ENCODE peak calls at places on chromosomes 16 and 17, in four cellular contexts. One of them, this sample, is unnamed.

GRCh38 chr16:74936902-74937560 is 47.9 kb downstream of the WDR59 start:
- DNase-seq in naive thymus-derived CD8-positive, alpha-beta T cell: no peak
- DNase-seq in GM12891: peak; percentile 23
- DNase-seq in SJCRH30: no peak
- DNase-seq in this sample: no peak

GRCh38 chr16:9191274-9191850 is 99.9 kb downstream of the HAPSTR1 start:
- DNase-seq in GM12891: no peak
- DNase-seq in SJCRH30: no peak
- DNase-seq in naive thymus-derived CD8-positive, alpha-beta T cell: no peak
- DNase-seq in this sample: no peak

GRCh38 chr16:1150511-1150982 is 2.4 kb upstream of the CACNA1H start:
- DNase-seq in GM12891: no peak
- DNase-seq in SJCRH30: peak; percentile 56
- DNase-seq in naive thymus-derived CD8-positive, alpha-beta T cell: peak; percentile 22
- DNase-seq in this sample: peak; percentile 45

GRCh38 chr17:27403480-27404005 is 52.7 kb upstream of the KSR1 start:
- DNase-seq in naive thymus-derived CD8-positive, alpha-beta T cell: no peak
- DNase-seq in GM12891: no peak
- DNase-seq in SJCRH30: no peak
- DNase-seq in this sample: no peak

GRCh38 chr17:78529871-78530670 is 47.1 kb downstream of the DNAH17 start:
- DNase-seq in GM12891: no peak
- DNase-seq in SJCRH30: peak; percentile 86
- DNase-seq in naive thymus-derived CD8-positive, alpha-beta T cell: no peak
- DNase-seq in this sample: peak; percentile 79

GRCh38 chr16:4114257-4115208 is 1.7 kb downstream of the ADCY9 start:
- DNase-seq in GM12891: no peak
- DNase-seq in SJCRH30: no peak
- DNase-seq in naive thymus-derived CD8-positive, alpha-beta T cell: no peak
- DNase-seq in this sample: no peak

GRCh38 chr16:84986102-84986501 is 25.2 kb downstream of the ZDHHC7 start:
- DNase-seq in GM12891: no peak
- DNase-seq in naive thymus-derived CD8-positive, alpha-beta T cell: no peak
- DNase-seq in SJCRH30: no peak
- DNase-seq in this sample: no peak

GRCh38 chr17:70169707-70170597 is 620 bp downstream of the KCNJ2 start:
- DNase-seq in naive thymus-derived CD8-positive, alpha-beta T cell: no peak
- DNase-seq in SJCRH30: no peak
- DNase-seq in GM12891: no peak
- DNase-seq in this sample: no peak

GRCh38 chr16:4515611-4516233 is 22.9 kb downstream of the CDIP1 start:
- DNase-seq in GM12891: no peak
- DNase-seq in naive thymus-derived CD8-positive, alpha-beta T cell: no peak
- DNase-seq in SJCRH30: no peak
- DNase-seq in this sample: no peak

GRCh38 chr17:48749621-48750553 is 21.3 kb upstream of the HOXB13 start:
- DNase-seq in naive thymus-derived CD8-positive, alpha-beta T cell: no peak
- DNase-seq in SJCRH30: no peak
- DNase-seq in GM12891: no peak
- DNase-seq in this sample: no peak

GRCh38 chr16:79369796-79370195 is 230.7 kb downstream of the MAF start:
- DNase-seq in naive thymus-derived CD8-positive, alpha-beta T cell: no peak
- DNase-seq in SJCRH30: no peak
- DNase-seq in GM12891: no peak
- DNase-seq in this sample: no peak

GRCh38 chr16:53282975-53283946 is 151.0 kb upstream of the RBL2 start:
- DNase-seq in SJCRH30: no peak
- DNase-seq in GM12891: no peak
- DNase-seq in naive thymus-derived CD8-positive, alpha-beta T cell: peak; percentile 14
- DNase-seq in this sample: no peak

GRCh38 chr17:7476474-7476873 is 3.0 kb downstream of the ZBTB4 start:
- DNase-seq in naive thymus-derived CD8-positive, alpha-beta T cell: no peak
- DNase-seq in SJCRH30: no peak
- DNase-seq in GM12891: no peak
- DNase-seq in this sample: no peak

GRCh38 chr16:66165879-66166278 is 200.6 kb upstream of the CDH5 start:
- DNase-seq in SJCRH30: no peak
- DNase-seq in GM12891: no peak
- DNase-seq in naive thymus-derived CD8-positive, alpha-beta T cell: no peak
- DNase-seq in this sample: no peak

GRCh38 chr17:19534562-19535149 is 1.0 kb downstream of the SLC47A1 start:
- DNase-seq in GM12891: no peak
- DNase-seq in naive thymus-derived CD8-positive, alpha-beta T cell: peak; percentile 48
- DNase-seq in SJCRH30: no peak
- DNase-seq in this sample: no peak

GRCh38 chr17:66900126-66901010 is 64.1 kb upstream of the CACNG4 start:
- DNase-seq in SJCRH30: no peak
- DNase-seq in naive thymus-derived CD8-positive, alpha-beta T cell: no peak
- DNase-seq in GM12891: no peak
- DNase-seq in this sample: no peak

GRCh38 chr17:19744922-19745757 is 3.0 kb downstream of the ALDH3A1 start:
- DNase-seq in SJCRH30: peak; percentile 56
- DNase-seq in naive thymus-derived CD8-positive, alpha-beta T cell: peak; percentile 86
- DNase-seq in GM12891: peak; percentile 92
- DNase-seq in this sample: peak; percentile 87

GRCh38 chr16:67562526-67562917 is at the start of gene CTCF:
- DNase-seq in SJCRH30: peak; percentile 67
- DNase-seq in naive thymus-derived CD8-positive, alpha-beta T cell: no peak
- DNase-seq in GM12891: no peak
- DNase-seq in this sample: peak; percentile 90

GRCh38 chr17:58268774-58269556 is 11.8 kb downstream of the MPO start:
- DNase-seq in GM12891: no peak
- DNase-seq in naive thymus-derived CD8-positive, alpha-beta T cell: no peak
- DNase-seq in SJCRH30: no peak
- DNase-seq in this sample: no peak

GRCh38 chr16:71412270-71413160 is 29.3 kb downstream of the TLE7 start:
- DNase-seq in naive thymus-derived CD8-positive, alpha-beta T cell: peak; percentile 67
- DNase-seq in GM12891: peak; percentile 59
- DNase-seq in SJCRH30: peak; percentile 48
- DNase-seq in this sample: peak; percentile 74

GRCh38 chr17:81123052-81124048 is 42.0 kb upstream of the PVALEF start:
- DNase-seq in GM12891: no peak
- DNase-seq in naive thymus-derived CD8-positive, alpha-beta T cell: no peak
- DNase-seq in SJCRH30: no peak
- DNase-seq in this sample: no peak

GRCh38 chr16:85524365-85524629 is 88.8 kb upstream of the GSE1 start:
- DNase-seq in naive thymus-derived CD8-positive, alpha-beta T cell: no peak
- DNase-seq in SJCRH30: peak; percentile 48
- DNase-seq in GM12891: no peak
- DNase-seq in this sample: peak; percentile 46

GRCh38 chr16:62764572-62764971 is 728.3 kb upstream of the CDH8 start:
- DNase-seq in naive thymus-derived CD8-positive, alpha-beta T cell: no peak
- DNase-seq in SJCRH30: no peak
- DNase-seq in GM12891: no peak
- DNase-seq in this sample: no peak

GRCh38 chr17:27343294-27343693 is 49.4 kb downstream of the WSB1 start:
- DNase-seq in naive thymus-derived CD8-positive, alpha-beta T cell: no peak
- DNase-seq in SJCRH30: no peak
- DNase-seq in GM12891: no peak
- DNase-seq in this sample: no peak

GRCh38 chr17:13888043-13888442 is 181.3 kb upstream of the COX10 start:
- DNase-seq in GM12891: no peak
- DNase-seq in SJCRH30: peak; percentile 81
- DNase-seq in naive thymus-derived CD8-positive, alpha-beta T cell: no peak
- DNase-seq in this sample: peak; percentile 44

GRCh38 chr16:86863609-86864008 is 285.3 kb downstream of the FOXL1 start:
- DNase-seq in GM12891: no peak
- DNase-seq in naive thymus-derived CD8-positive, alpha-beta T cell: no peak
- DNase-seq in SJCRH30: no peak
- DNase-seq in this sample: no peak

GRCh38 chr16:87854907-87855683 is 14.2 kb downstream of the SLC7A5 start:
- DNase-seq in naive thymus-derived CD8-positive, alpha-beta T cell: no peak
- DNase-seq in GM12891: no peak
- DNase-seq in SJCRH30: peak; percentile 2
- DNase-seq in this sample: no peak

GRCh38 chr17:61488878-61489718 is 36.9 kb downstream of the TBX4 start:
- DNase-seq in GM12891: no peak
- DNase-seq in SJCRH30: no peak
- DNase-seq in naive thymus-derived CD8-positive, alpha-beta T cell: no peak
- DNase-seq in this sample: no peak

GRCh38 chr16:7025616-7026190 is 306.9 kb upstream of the RBFOX1 start:
- DNase-seq in SJCRH30: peak; percentile 64
- DNase-seq in GM12891: peak; percentile 41
- DNase-seq in naive thymus-derived CD8-positive, alpha-beta T cell: no peak
- DNase-seq in this sample: peak; percentile 66

GRCh38 chr16:86673090-86673955 is 95.0 kb downstream of the FOXL1 start:
- DNase-seq in GM12891: no peak
- DNase-seq in naive thymus-derived CD8-positive, alpha-beta T cell: no peak
- DNase-seq in SJCRH30: no peak
- DNase-seq in this sample: no peak

GRCh38 chr17:72592242-72592966 is 471.6 kb downstream of the SOX9 start:
- DNase-seq in GM12891: peak; percentile 56
- DNase-seq in naive thymus-derived CD8-positive, alpha-beta T cell: peak; percentile 7
- DNase-seq in SJCRH30: no peak
- DNase-seq in this sample: peak; percentile 92

GRCh38 chr17:57313276-57313835 is 57.0 kb downstream of the MSI2 start:
- DNase-seq in naive thymus-derived CD8-positive, alpha-beta T cell: no peak
- DNase-seq in SJCRH30: no peak
- DNase-seq in GM12891: no peak
- DNase-seq in this sample: no peak

GRCh38 chr17:29769225-29769624 is 146.5 kb upstream of the CORO6 start:
- DNase-seq in naive thymus-derived CD8-positive, alpha-beta T cell: no peak
- DNase-seq in GM12891: no peak
- DNase-seq in SJCRH30: no peak
- DNase-seq in this sample: no peak

GRCh38 chr16:3612510-3613466 is 1.4 kb upstream of the SLX4 start:
- DNase-seq in GM12891: no peak
- DNase-seq in SJCRH30: no peak
- DNase-seq in naive thymus-derived CD8-positive, alpha-beta T cell: no peak
- DNase-seq in this sample: no peak

GRCh38 chr17:35313875-35314409 is 59.5 kb downstream of the SLFN11 start:
- DNase-seq in GM12891: no peak
- DNase-seq in naive thymus-derived CD8-positive, alpha-beta T cell: peak; percentile 31
- DNase-seq in SJCRH30: no peak
- DNase-seq in this sample: no peak

GRCh38 chr17:42194133-42194899 is at the start of gene GHDC:
- DNase-seq in SJCRH30: peak; percentile 84
- DNase-seq in naive thymus-derived CD8-positive, alpha-beta T cell: peak; percentile 77
- DNase-seq in GM12891: peak; percentile 88
- DNase-seq in this sample: peak; percentile 83

GRCh38 chr17:27290916-27291598 is 2.9 kb upstream of the WSB1 start:
- DNase-seq in GM12891: no peak
- DNase-seq in naive thymus-derived CD8-positive, alpha-beta T cell: no peak
- DNase-seq in SJCRH30: peak; percentile 54
- DNase-seq in this sample: no peak

This sample was measured in BE2C.